ENCODE peak calls at places on chromosome 9, in six cellular contexts. V is choroid plexus epithelial cell; J is NCI-H774; D is NCI-H1930; U is activated CD4-positive, alpha-beta T cell treated with anti-CD3 and anti-CD28 coated beads, Interleukin-2, amount 10 ng/mL, durations not matched to agents 24 days and 14 days; W is stimulated activated CD4-positive, alpha-beta T cell treated with anti-CD3 and anti-CD28 coated beads, Interleukin-15, amount 100 ng/mL, for 24 hours. T is an unnamed sample.

GRCh38 chr9:35952526-35953191 is 5.3 kb downstream of the OR2S2 start:
- DNase-seq in V (no peak), J (no peak), D (no peak), U (peak; percentile 28), W (no peak), T (no peak)

GRCh38 chr9:68702493-68702892 is 2.5 kb upstream of the PIP5K1B start:
- DNase-seq in V (no peak), J (no peak), D (no peak), U (no peak), W (no peak), T (no peak)

GRCh38 chr9:98879958-98880300 is 63.8 kb upstream of the COL15A1 start:
- DNase-seq in V (no peak), J (no peak), D (no peak), U (no peak), W (no peak), T (no peak)

GRCh38 chr9:90925581-90926257 is 124.1 kb downstream of the SYK start:
- DNase-seq in V (peak; percentile 89), J (no peak), D (no peak), U (no peak), W (no peak), T (no peak)

GRCh38 chr9:108813951-108814601 is 41.7 kb downstream of the ACTL7B start:
- DNase-seq in V (peak; percentile 71), J (peak; percentile 49), D (no peak), U (no peak), W (no peak), T (peak; percentile 23)

GRCh38 chr9:36222449-36222848 is 31.7 kb downstream of the CLTA start:
- DNase-seq in V (peak; percentile 42), J (no peak), D (no peak), U (no peak), W (no peak), T (no peak)

GRCh38 chr9:120402741-120403542 is 177.0 kb downstream of the CDK5RAP2 start:
- DNase-seq in V (peak; percentile 98), J (no peak), D (no peak), U (no peak), W (no peak), T (no peak)

GRCh38 chr9:124210697-124211096 is 47.1 kb upstream of the NEK6 start:
- DNase-seq in V (no peak), J (no peak), D (no peak), U (no peak), W (peak; percentile 68), T (no peak)

GRCh38 chr9:89601306-89601705 is 3.5 kb upstream of the GADD45G start:
- DNase-seq in V (no peak), J (no peak), D (no peak), U (no peak), W (no peak), T (no peak)

GRCh38 chr9:99162759-99163364 is 57.9 kb downstream of the TGFBR1 start:
- DNase-seq in V (peak; percentile 68), J (peak; percentile 24), D (no peak), U (peak; percentile 76), W (no peak), T (peak; percentile 43)

GRCh38 chr9:108377881-108378280 is 477.9 kb downstream of the ACTL7B start:
- DNase-seq in V (no peak), J (no peak), D (no peak), U (no peak), W (no peak), T (no peak)

GRCh38 chr9:72977670-72978069 is 24.8 kb upstream of the ALDH1A1 start:
- DNase-seq in V (no peak), J (no peak), D (no peak), U (no peak), W (no peak), T (no peak)

GRCh38 chr9:68953771-68954170 is 60.1 kb downstream of the PRKACG start:
- DNase-seq in V (no peak), J (no peak), D (no peak), U (no peak), W (no peak), T (no peak)

GRCh38 chr9:96082516-96083232 is 207.2 kb downstream of the ERCC6L2 start:
- DNase-seq in V (no peak), J (no peak), D (no peak), U (no peak), W (no peak), T (no peak)

GRCh38 chr9:124122813-124123462 is 111.4 kb downstream of the LHX2 start:
- DNase-seq in V (peak; percentile 61), J (no peak), D (no peak), U (no peak), W (peak; percentile 30), T (no peak)

GRCh38 chr9:99150456-99151171 is 45.7 kb downstream of the TGFBR1 start:
- DNase-seq in V (no peak), J (no peak), D (no peak), U (peak; percentile 68), W (no peak), T (no peak)

GRCh38 chr9:36772449-36773370 is 200.0 kb downstream of the MELK start:
- DNase-seq in V (peak; percentile 58), J (no peak), D (no peak), U (no peak), W (no peak), T (no peak)

GRCh38 chr9:12878342-12878978 is 103.6 kb downstream of the LURAP1L start:
- DNase-seq in V (peak; percentile 68), J (no peak), D (peak; percentile 24), U (no peak), W (no peak), T (no peak)

GRCh38 chr9:130186051-130186450 is 13.8 kb downstream of the NCS1 start:
- DNase-seq in V (no peak), J (no peak), D (no peak), U (no peak), W (no peak), T (no peak)

GRCh38 chr9:87959916-87960581 is 14.3 kb downstream of the CDK20 start:
- DNase-seq in V (peak; percentile 60), J (no peak), D (no peak), U (no peak), W (no peak), T (no peak)

T was measured in NCI-H1417 treated with DMSO at 0.1 percent for 48 hours.